ENCODE peak calls at places on chromosomes 3 and 15, in eight cellular contexts. P, S, E, V, R, I, B and C are unnamed samples. For H3K9me3 and H3K4me1, the result is how much of the 10 kb centered on the place peaks cover.

GRCh38 chr15:75508741-75509532 is 57.4 kb upstream of the SIN3A start:
- DNase-seq in P (peak), S (peak), E (no peak), V (no peak), R (no peak), I (no peak), B (peak), C (peak)

GRCh38 chr3:10426346-10427233 is 78.8 kb downstream of the ATP2B2 start:
- DNase-seq in P (no peak), S (no peak), E (no peak), V (no peak), R (no peak), I (no peak), B (no peak), C (no peak)

GRCh38 chr3:13712682-13713180 is 163.8 kb downstream of the FBLN2 start:
- DNase-seq in P (no peak), S (no peak), E (no peak), V (peak), R (no peak), I (peak), B (no peak), C (no peak)

GRCh38 chr3:88807471-88808090 is 299.8 kb upstream of the EPHA3 start:
- DNase-seq in P (peak), S (peak), E (no peak), V (no peak), R (no peak), I (no peak), B (no peak), C (peak)

GRCh38 chr15:99969261-99969960 is 236.2 kb upstream of the LYSMD4 start:
- DNase-seq in P (no peak), S (no peak), E (no peak), V (peak), R (no peak), I (no peak), B (no peak), C (peak)

GRCh38 chr15:31560643-31561042 is 234.0 kb downstream of the KLF13 start:
- DNase-seq in P (no peak), S (no peak), E (no peak), V (no peak), R (no peak), I (no peak), B (no peak), C (no peak)

GRCh38 chr3:127959873-127960272 is 44.8 kb downstream of the KBTBD12 start:
- DNase-seq in P (peak), S (peak), E (peak), V (no peak), R (peak), I (no peak), B (no peak), C (no peak)

GRCh38 chr3:4731543-4732111 is 238.5 kb downstream of the ITPR1 start:
- DNase-seq in P (no peak), S (no peak), E (no peak), V (no peak), R (no peak), I (no peak), B (no peak), C (no peak)

GRCh38 chr3:172562881-172563835 is 39.9 kb upstream of the TNFSF10 start:
- DNase-seq in P (peak), S (peak), E (no peak), V (no peak), R (no peak), I (no peak), B (peak), C (peak)

GRCh38 chr3:187139895-187140253 is 578 bp upstream of the RPL39L start:
- DNase-seq in P (no peak), S (no peak), E (no peak), V (no peak), R (no peak), I (no peak), B (no peak), C (no peak)
- H3K9me3 ChIP-seq in P (under half), S (under half), E (under half), V (under half), R (under half), I (under half), B (under half), C (under half)

GRCh38 chr15:82649226-82649999 is 2.2 kb upstream of the CPEB1 start:
- DNase-seq in P (no peak), S (no peak), E (no peak), V (no peak), R (no peak), I (no peak), B (no peak), C (peak)

GRCh38 chr15:82647835-82648256 is 683 bp upstream of the CPEB1 start:
- DNase-seq in P (no peak), S (no peak), E (no peak), V (no peak), R (no peak), I (no peak), B (peak), C (no peak)

GRCh38 chr15:82646250-82647044 is 716 bp downstream of the CPEB1 start:
- DNase-seq in P (no peak), S (no peak), E (no peak), V (no peak), R (peak), I (no peak), B (peak), C (no peak)

GRCh38 chr15:82648257-82649103 is 1.3 kb upstream of the CPEB1 start:
- DNase-seq in P (peak), S (peak), E (no peak), V (no peak), R (no peak), I (no peak), B (peak), C (peak)

GRCh38 chr15:82647045-82647834 is at the start of gene CPEB1:
- DNase-seq in P (peak), S (peak), E (peak), V (peak), R (peak), I (no peak), B (peak), C (peak)
- TF ChIP-seq CTCF in P (peak), S (peak), E (peak), V (peak), R (no peak), I (no peak), B (no peak), C (no peak)

GRCh38 chr15:42495361-42496212 is at the start of gene SNAP23:
- DNase-seq in P (peak), S (peak), E (peak), V (peak), R (peak), I (peak), B (peak), C (peak)
- H3K4me1 ChIP-seq in P (under half), S (under half), E (under half), V (under half), R (under half), I (under half), B (under half), C (under half)

DNA sequence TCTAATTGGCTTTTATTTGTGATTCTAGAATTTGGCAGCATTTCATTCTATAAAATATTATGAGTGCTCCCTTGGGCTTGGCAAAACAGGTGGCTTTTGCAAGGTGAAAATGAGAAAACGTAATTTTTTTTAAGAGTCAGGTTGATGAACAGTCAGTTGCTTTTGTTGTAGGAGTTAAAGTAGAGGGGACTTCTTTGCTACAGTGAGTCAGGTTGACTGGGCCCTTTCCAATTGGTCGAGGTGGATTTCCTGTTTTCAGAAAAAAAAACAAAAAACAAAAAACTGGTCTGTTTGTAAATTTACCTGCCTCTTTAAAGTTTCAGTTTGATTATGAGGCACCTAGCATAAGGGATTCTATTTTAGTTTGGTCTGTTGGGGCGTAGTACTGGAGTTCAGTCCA is 1469.4 kb upstream of the GBE1 start:
- DNase-seq in P (no peak), S (no peak), E (no peak), V (no peak), R (no peak), I (no peak), B (no peak), C (no peak)
- H3K9me3 ChIP-seq in P (under half), S (under half), E (under half), V (under half), R (under half), I (under half), B (under half), C (under half)

DNA sequence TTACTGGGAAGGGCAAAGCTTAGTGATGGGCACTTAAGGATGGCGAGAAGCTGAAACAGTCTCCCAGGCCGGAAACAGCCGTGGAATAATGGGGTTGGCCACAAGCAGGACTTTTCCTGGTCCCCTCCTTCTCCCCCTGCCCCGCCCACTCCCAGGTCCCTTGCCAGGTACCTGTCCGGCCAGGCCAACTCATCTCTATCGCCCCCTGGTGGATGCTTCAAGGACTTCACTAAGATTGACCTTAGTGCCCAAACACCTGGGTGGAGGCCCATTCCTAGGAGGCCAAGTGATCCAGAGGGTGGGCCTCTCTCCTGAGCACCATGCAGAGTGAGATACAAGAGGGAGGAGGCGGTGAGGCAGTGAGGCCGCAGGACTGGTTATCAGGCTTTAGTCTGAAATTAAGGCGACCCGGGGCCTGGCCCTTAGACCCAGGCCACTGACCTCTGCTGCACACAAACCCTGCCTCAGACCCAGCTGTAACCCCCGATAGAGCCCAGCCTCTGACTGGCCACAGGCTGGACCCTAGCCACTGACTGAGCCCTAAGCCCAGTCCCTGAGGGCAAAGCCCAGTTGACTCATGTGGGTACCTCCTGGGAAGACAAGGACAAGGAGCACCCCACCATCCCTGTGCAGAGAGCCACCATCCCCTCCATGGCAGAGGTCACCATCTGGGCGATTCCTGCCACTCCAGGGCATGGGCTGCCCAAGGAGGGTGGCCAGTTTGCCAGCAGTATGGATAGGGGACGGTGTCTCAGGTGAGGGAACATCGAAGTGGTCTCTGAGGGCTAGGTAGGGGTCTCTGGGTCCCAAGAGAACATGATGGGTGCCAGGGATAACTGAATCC is 37.6 kb downstream of the VIPR1 start:
- DNase-seq in P (no peak), S (peak), E (no peak), V (no peak), R (peak), I (peak), B (no peak), C (no peak)
- TF ChIP-seq CTCF in P (peak), S (peak), E (peak), V (peak), R (peak), I (peak), B (peak), C (peak)

DNA sequence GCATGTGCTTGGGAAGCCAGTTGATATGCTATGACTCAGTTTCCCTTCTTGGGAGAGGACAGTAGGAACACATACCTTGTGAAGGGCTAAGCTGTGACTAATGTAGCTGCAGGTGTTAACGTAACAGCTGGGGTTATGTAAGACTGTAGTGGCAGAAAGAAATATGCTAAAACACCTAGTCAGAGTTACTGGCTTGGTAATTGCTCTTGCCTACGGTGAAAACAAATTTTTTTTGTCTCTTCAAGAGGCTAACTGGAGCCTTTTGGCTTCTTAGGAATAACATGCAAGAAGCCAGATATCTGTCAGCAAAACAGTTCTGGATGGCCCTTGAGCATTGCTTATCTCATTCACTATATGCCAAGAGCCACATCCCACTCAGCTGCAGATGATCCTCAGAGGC is 1.4 kb downstream of the MAPKBP1 start:
- DNase-seq in P (no peak), S (peak), E (no peak), V (no peak), R (no peak), I (no peak), B (no peak), C (no peak)
- H3K4me1 ChIP-seq in P (under half), S (half or more), E (under half), V (half or more), R (under half), I (under half), B (under half), C (half or more)

DNA sequence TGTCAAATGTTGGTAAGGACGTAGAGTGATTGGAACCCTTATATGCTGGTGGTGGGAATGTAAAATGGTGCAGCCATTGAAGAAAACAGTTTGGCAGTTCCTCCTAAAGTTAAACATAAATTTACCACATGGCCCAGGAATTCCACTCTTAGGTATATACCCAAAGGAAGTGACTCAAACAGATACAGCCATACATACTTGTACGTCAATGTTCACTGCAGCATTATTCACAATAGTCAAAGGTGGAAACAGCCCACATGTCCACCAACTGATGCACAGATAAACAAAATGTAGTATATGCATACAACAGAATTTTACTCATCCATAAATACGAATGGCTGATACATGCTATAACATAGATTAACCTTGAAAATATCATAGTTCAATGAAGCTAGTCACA is 13.2 kb downstream of the CLASP2 start:
- DNase-seq in P (no peak), S (no peak), E (no peak), V (no peak), R (no peak), I (no peak), B (no peak), C (no peak)
- H3K9me3 ChIP-seq in P (under half), S (under half), E (under half), V (under half), R (under half), I (under half), B (under half), C (under half)

GRCh38 chr15:28885630-28886430 is at the start of gene APBA2:
- DNase-seq in P (peak), S (peak), E (no peak), V (no peak), R (no peak), I (no peak), B (no peak), C (peak)
- TF ChIP-seq CTCF in P (no peak), S (peak), E (no peak), V (no peak), R (no peak), I (no peak), B (no peak), C (no peak)

GRCh38 chr3:142033292-142033691 is 116.1 kb downstream of the TFDP2 start:
- DNase-seq in P (no peak), S (no peak), E (no peak), V (no peak), R (no peak), I (no peak), B (no peak), C (no peak)
- H3K4me1 ChIP-seq in P (under half), S (under half), E (under half), V (under half), R (under half), I (under half), B (under half), C (under half)